ENCODE peak calls at places on chromosomes 1 and 21, in nine cellular contexts. P is sigmoid colon, I is HCT116, B is cardiac muscle cell, M is H9, O is tibial artery, G is stomach, Z is thoracic aorta, C is A673. L is an unnamed sample.
A peak's percentile ranks its signal among the peaks of the same experiment; 100 is the strongest.

GRCh38 chr21:18373631-18374030 is 30.0 kb downstream of the TMPRSS15 start:
- DNase-seq in P (no peak), I (no peak), B (no peak), M (no peak), O (no peak), G (no peak), Z (no peak), C (no peak), L (no peak)

GRCh38 chr1:225762002-225762441 is 15.6 kb upstream of the SRP9 start:
- DNase-seq in P (no peak), I (no peak), B (no peak), M (no peak), O (no peak), G (peak; percentile 7), Z (no peak), C (no peak), L (no peak)

GRCh38 chr1:7247158-7247557 is 461.9 kb downstream of the CAMTA1 start:
- DNase-seq in P (no peak), I (no peak), B (no peak), M (no peak), O (no peak), G (no peak), Z (no peak), C (no peak), L (no peak)

GRCh38 chr1:38766125-38766524 is 93.4 kb downstream of the RRAGC start:
- DNase-seq in P (no peak), I (no peak), B (no peak), M (no peak), O (no peak), G (no peak), Z (no peak), C (no peak), L (no peak)

GRCh38 chr1:77085109-77085508 is 134.1 kb downstream of the PIGK start:
- DNase-seq in P (no peak), I (no peak), B (no peak), M (no peak), O (no peak), G (no peak), Z (no peak), C (no peak), L (no peak)

GRCh38 chr21:42161957-42162681 is 56.8 kb upstream of the ABCG1 start:
- DNase-seq in P (no peak), I (no peak), B (no peak), M (peak; percentile 31), O (no peak), G (no peak), Z (no peak), C (no peak), L (no peak)

GRCh38 chr1:235207202-235207565 is 46.1 kb upstream of the RBM34 start:
- DNase-seq in P (no peak), I (no peak), B (no peak), M (no peak), O (no peak), G (no peak), Z (no peak), C (no peak), L (no peak)

GRCh38 chr1:12629521-12629956 is 11.5 kb upstream of the DHRS3 start:
- DNase-seq in P (no peak), I (no peak), B (no peak), M (peak; percentile 90), O (no peak), G (no peak), Z (no peak), C (no peak), L (no peak)

GRCh38 chr1:41576620-41577019 is 92.1 kb upstream of the EDN2 start:
- DNase-seq in P (no peak), I (no peak), B (no peak), M (no peak), O (no peak), G (no peak), Z (no peak), C (no peak), L (no peak)

GRCh38 chr1:29785137-29785527 is 548.8 kb downstream of the PTPRU start:
- DNase-seq in P (no peak), I (no peak), B (no peak), M (no peak), O (no peak), G (no peak), Z (no peak), C (no peak), L (no peak)

GRCh38 chr1:111190931-111191451 is 9.5 kb downstream of the DENND2D start:
- DNase-seq in P (no peak), I (no peak), B (no peak), M (no peak), O (peak; percentile 71), G (no peak), Z (no peak), C (no peak), L (no peak)

GRCh38 chr1:31101147-31101502 is 35.6 kb upstream of the PUM1 start:
- DNase-seq in P (no peak), I (no peak), B (no peak), M (no peak), O (no peak), G (no peak), Z (no peak), C (no peak), L (no peak)

GRCh38 chr1:151613275-151613867 is 1.5 kb downstream of the SNX27 start:
- DNase-seq in P (peak; percentile 68), I (no peak), B (peak; percentile 9), M (no peak), O (no peak), G (no peak), Z (no peak), C (no peak), L (no peak)

GRCh38 chr1:178192686-178193085 is 98.8 kb downstream of the RASAL2 start:
- DNase-seq in P (no peak), I (no peak), B (no peak), M (no peak), O (peak; percentile 39), G (peak; percentile 47), Z (no peak), C (no peak), L (no peak)

GRCh38 chr1:152047607-152047953 is 10.8 kb upstream of the S100A11 start:
- DNase-seq in P (peak; percentile 86), I (peak; percentile 89), B (no peak), M (no peak), O (peak; percentile 52), G (peak; percentile 77), Z (peak; percentile 50), C (no peak), L (no peak)

GRCh38 chr1:193579323-193579722 is 392.9 kb upstream of the B3GALT2 start:
- DNase-seq in P (no peak), I (no peak), B (no peak), M (no peak), O (no peak), G (no peak), Z (no peak), C (no peak), L (no peak)

DNA sequence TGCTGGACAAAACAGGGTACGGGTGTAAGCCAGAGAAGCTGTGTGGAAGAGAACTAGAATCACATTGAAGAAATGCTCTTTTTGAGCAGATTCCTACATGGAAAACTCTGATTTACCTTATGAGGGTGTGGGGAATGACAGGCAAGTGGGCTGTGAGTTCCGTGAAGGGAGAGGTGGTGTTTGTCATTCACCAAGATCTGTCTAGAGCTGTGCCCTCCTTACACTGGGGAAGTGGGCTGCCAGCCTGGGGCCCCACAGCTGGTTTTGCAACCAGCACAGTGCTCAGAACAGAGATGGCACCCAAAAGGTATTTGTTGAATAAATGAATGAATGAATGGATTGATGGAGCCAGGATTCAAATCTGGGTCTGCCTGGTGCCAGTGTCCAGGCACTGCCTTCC is 10.4 kb downstream of the RCAN1 start:
- DNase-seq in P (no peak), I (no peak), B (no peak), M (no peak), O (no peak), G (no peak), Z (no peak), C (no peak), L (no peak)
- TF ChIP-seq CTCF in P (no peak), I (no peak), B (no peak), M (no peak), O (no peak), G (no peak), Z (no peak), C (no peak), L (no peak)

DNA sequence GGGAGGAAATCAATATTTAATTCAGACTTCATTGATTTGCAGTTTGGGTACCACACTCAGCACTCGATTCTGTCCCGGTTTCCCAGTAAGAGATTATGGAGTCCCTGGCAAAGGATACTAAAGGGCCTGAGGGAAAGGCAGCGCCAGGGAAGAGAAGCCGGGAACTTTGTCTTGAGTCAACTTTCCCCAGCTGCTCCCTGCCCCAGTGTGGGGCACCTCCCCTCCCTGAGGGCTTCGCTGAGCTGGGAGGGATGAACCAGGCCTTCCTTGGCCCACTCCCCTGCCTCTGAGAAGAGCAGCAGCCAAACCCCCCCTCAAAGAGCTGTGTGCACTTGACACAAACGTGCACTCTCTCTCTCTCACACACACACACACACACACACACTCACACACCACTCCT is 32.6 kb downstream of the OPTC start:
- DNase-seq in P (peak; percentile 58), I (no peak), B (no peak), M (no peak), O (no peak), G (no peak), Z (no peak), C (no peak), L (no peak)
- H3K4me1 ChIP-seq in P (peaks cover 58% of the 10 kb centered on the region), I (no peaks in the 10 kb centered on the region), B (peaks cover 18% of the 10 kb centered on the region), M (peaks cover 10% of the 10 kb centered on the region), O (peaks cover 25% of the 10 kb centered on the region), G (peaks cover 2% of the 10 kb centered on the region), Z (peaks cover 63% of the 10 kb centered on the region), C (peaks cover 27% of the 10 kb centered on the region), L (peaks cover 26% of the 10 kb centered on the region)

GRCh38 chr1:236603896-236604217 is 459 bp downstream of the HEATR1 start:
- DNase-seq in P (no peak), I (no peak), B (no peak), M (no peak), O (no peak), G (no peak), Z (no peak), C (no peak), L (no peak)
- TF ChIP-seq CTCF in P (no peak), I (no peak), B (no peak), M (no peak), O (no peak), G (no peak), Z (no peak), C (no peak), L (no peak)

GRCh38 chr1:113784104-113784779 is 25.0 kb upstream of the PHTF1 start:
- DNase-seq in P (no peak), I (no peak), B (no peak), M (no peak), O (no peak), G (no peak), Z (no peak), C (no peak), L (no peak)
- H3K4me1 ChIP-seq in P (peaks cover 59% of the 10 kb centered on the region), I (peaks cover 12% of the 10 kb centered on the region), B (peaks cover 23% of the 10 kb centered on the region), M (peaks cover 3% of the 10 kb centered on the region), O (peaks cover 21% of the 10 kb centered on the region), G (peaks cover 36% of the 10 kb centered on the region), Z (peaks cover 46% of the 10 kb centered on the region), C (peaks cover 26% of the 10 kb centered on the region), L (peaks cover 74% of the 10 kb centered on the region)

GRCh38 chr1:37391181-37391949 is 83.0 kb upstream of the ZC3H12A start:
- DNase-seq in P (no peak), I (no peak), B (no peak), M (peak; percentile 58), O (no peak), G (no peak), Z (no peak), C (peak; percentile 19), L (no peak)
- TF ChIP-seq CTCF in P (no peak), I (peak; percentile 28), B (no peak), M (peak; percentile 50), O (no peak), G (no peak), Z (no peak), C (no peak), L (no peak)

L was measured in left ventricle myocardium inferior.